ENCODE peak calls at places on chromosomes 5 and 9, in six cellular contexts. O is mesenchymal stem cell, D is IMR-90, X is neuronal stem cell, T is H9, W is H1. U is an unnamed sample.

GRCh38 chr9:6072865-6073264 is 57.4 kb upstream of the RANBP6 start:
- DNase-seq in O (no peak), D (no peak), X (no peak), T (no peak), W (no peak), U (no peak)

GRCh38 chr9:114092336-114092735 is 6.8 kb downstream of the KIF12 start:
- DNase-seq in O (no peak), D (no peak), X (no peak), T (no peak), W (no peak), U (no peak)

GRCh38 chr5:77958642-77959315 is 182.6 kb upstream of the TBCA start:
- DNase-seq in O (no peak), D (no peak), X (no peak), T (peak; percentile 64), W (no peak), U (peak; percentile 38)

GRCh38 chr5:372911-373709 is 51.6 kb downstream of the AHRR start:
- DNase-seq in O (peak; percentile 63), D (no peak), X (no peak), T (peak; percentile 46), W (peak; percentile 60), U (no peak)

GRCh38 chr5:106376522-106376921 is 1294.2 kb downstream of the EFNA5 start:
- DNase-seq in O (peak; percentile 41), D (peak; percentile 12), X (no peak), T (no peak), W (no peak), U (no peak)

GRCh38 chr9:76371901-76372300 is 22.3 kb downstream of the RFK start:
- DNase-seq in O (peak; percentile 54), D (peak; percentile 65), X (no peak), T (no peak), W (no peak), U (peak; percentile 33)

GRCh38 chr9:1456301-1456999 is 406.3 kb downstream of the DMRT2 start:
- DNase-seq in O (no peak), D (no peak), X (no peak), T (no peak), W (no peak), U (no peak)

GRCh38 chr5:14326035-14326909 is 183.1 kb downstream of the TRIO start:
- DNase-seq in O (no peak), D (no peak), X (no peak), T (no peak), W (no peak), U (peak; percentile 77)

GRCh38 chr5:179265529-179266290 is 79.6 kb downstream of the ADAMTS2 start:
- DNase-seq in O (peak; percentile 99), D (peak; percentile 99), X (no peak), T (peak; percentile 47), W (peak; percentile 71), U (peak; percentile 56)

GRCh38 chr9:81073821-81074220 is 615.5 kb downstream of the TLE1 start:
- DNase-seq in O (no peak), D (no peak), X (no peak), T (no peak), W (no peak), U (no peak)

GRCh38 chr5:179165421-179166170 is 105.4 kb downstream of the ZNF354C start:
- DNase-seq in O (no peak), D (no peak), X (no peak), T (no peak), W (peak; percentile 34), U (no peak)

GRCh38 chr9:87237337-87237736 is 260.3 kb upstream of the DAPK1 start:
- DNase-seq in O (no peak), D (no peak), X (no peak), T (no peak), W (no peak), U (no peak)

GRCh38 chr5:170393235-170393634 is 4.1 kb upstream of the KCNMB1 start:
- DNase-seq in O (peak; percentile 3), D (no peak), X (no peak), T (no peak), W (no peak), U (no peak)

GRCh38 chr5:82422751-82423181 is 144.6 kb upstream of the RPS23 start:
- DNase-seq in O (no peak), D (no peak), X (no peak), T (no peak), W (no peak), U (no peak)

GRCh38 chr5:32942225-32942989 is 231.3 kb downstream of the NPR3 start:
- DNase-seq in O (peak; percentile 18), D (peak; percentile 13), X (no peak), T (peak; percentile 32), W (peak; percentile 50), U (peak; percentile 76)

GRCh38 chr5:27472000-27472763 is 433.8 kb upstream of the CDH9 start:
- DNase-seq in O (peak; percentile 93), D (peak; percentile 19), X (peak; percentile 56), T (peak; percentile 97), W (peak; percentile 54), U (peak; percentile 96)

GRCh38 chr9:111037744-111038335 is 430 bp downstream of the LPAR1 start:
- DNase-seq in O (peak; percentile 40), D (peak; percentile 27), X (peak; percentile 73), T (peak; percentile 62), W (peak; percentile 70), U (peak; percentile 80)

GRCh38 chr9:135992486-135993408 is 31.6 kb upstream of the UBAC1 start:
- DNase-seq in O (peak; percentile 97), D (peak; percentile 84), X (peak; percentile 59), T (peak; percentile 86), W (peak; percentile 81), U (peak; percentile 86)
- H2BK5ac ChIP-seq in O (peak overlapping the region; percentile 86), D (peak overlapping the region; percentile 76), X (peak overlapping the region; percentile 91), T (no peak overlapping the region), W (peak overlapping the region; percentile 88), U (peak overlapping the region; percentile 73)

DNA sequence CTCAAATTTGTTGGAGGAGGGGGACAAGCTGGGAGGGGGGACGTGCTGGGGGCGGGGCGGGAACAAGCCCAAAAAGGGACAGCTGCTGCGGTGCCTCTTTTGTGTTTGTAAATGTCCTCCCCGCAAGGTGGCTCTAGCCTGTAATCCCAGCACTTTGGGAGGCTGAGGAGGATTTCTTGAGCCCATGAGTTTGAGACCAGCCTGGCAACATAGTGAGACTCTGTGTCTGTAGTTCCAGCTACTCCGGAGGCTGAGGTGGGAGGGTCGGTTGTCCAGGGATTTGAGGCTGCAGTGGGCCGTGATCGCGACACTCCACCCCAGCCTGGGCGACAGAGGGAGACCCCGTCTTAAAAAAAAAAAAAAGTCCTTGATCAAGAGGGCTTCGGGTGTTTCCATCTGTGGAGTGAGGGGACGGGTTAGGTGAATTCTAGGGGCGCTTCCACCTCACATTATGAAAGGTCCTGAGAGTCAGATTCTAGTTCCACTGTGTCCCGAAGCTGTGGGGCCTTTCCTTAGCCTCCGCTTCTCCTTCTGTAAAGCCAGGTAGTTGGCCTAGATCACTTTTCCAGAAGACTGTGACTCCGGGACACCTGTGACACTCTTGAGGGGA is 779 bp upstream of the CTNNA1 start:
- DNase-seq in O (peak; percentile 43), D (no peak), X (peak; percentile 26), T (peak; percentile 72), W (peak; percentile 57), U (peak; percentile 90)
- H2BK5ac ChIP-seq in O (no peak overlapping the region), D (no peak overlapping the region), X (peak overlapping the region; percentile 87), T (no peak overlapping the region), W (peak overlapping the region; percentile 91), U (no peak overlapping the region)

DNA sequence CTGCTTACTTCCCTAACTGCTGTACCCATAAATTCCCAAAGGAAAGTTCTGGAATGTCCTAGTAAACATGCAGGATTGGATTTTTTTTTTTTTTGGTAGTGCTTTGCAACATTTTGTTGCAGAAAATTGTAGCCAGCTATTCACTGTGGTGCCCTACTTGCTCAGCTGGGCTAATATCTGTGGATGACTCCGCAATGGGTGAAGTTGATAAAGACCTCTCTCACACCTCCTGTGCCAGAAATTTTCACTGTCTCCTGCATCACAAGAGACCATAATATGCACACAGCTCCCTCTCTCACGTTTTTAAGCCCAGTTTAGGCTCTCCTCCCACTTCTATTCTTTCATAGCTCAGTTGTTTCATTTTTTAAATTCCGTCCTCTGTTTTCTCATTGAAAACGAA is 136.5 kb upstream of the C6 start:
- DNase-seq in O (no peak), D (no peak), X (no peak), T (no peak), W (no peak), U (no peak)
- H2BK5ac ChIP-seq in O (no peak overlapping the region), D (no peak overlapping the region), X (no peak overlapping the region), T (no peak overlapping the region), W (no peak overlapping the region), U (no peak overlapping the region)

DNA sequence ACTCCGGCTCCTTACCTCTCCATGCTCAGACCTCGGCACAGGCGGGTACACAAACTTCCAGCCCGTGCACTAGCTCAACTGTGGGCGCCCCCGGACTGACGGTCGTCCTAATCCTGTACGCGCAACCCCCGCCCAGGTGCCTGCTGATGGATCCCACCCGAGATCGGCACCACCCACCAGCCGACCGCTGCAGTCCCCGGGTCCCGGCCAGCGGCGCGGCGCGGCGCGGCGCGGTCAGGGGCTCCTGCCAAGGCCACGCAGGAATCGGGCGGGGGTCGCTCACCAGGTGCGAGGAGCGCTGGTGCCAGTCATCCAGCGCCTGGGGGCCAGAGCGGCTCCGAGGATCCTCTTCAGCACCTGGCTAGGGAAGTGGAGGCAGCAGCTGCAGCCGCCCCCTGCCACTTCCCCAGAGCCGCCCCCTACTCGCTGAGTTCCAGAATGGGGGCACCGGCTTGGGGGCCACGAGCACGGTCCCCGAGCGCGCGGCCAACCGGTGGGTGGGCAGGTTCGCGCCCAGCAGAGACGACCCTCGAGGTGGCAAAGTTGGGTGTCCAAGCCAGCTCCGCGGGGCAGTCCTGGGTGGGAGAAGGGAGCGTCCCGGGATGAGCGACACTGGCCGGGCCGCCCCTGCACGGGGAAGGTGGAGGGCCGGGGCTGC is 445 bp downstream of the SEMA5A start:
- DNase-seq in O (peak; percentile 17), D (no peak), X (peak; percentile 36), T (peak; percentile 59), W (no peak), U (peak; percentile 51)
- H2BK5ac ChIP-seq in O (no peak overlapping the region), D (peak overlapping the region; percentile 35), X (peak overlapping the region; percentile 96), T (no peak overlapping the region), W (no peak overlapping the region), U (peak overlapping the region; percentile 31)

GRCh38 chr9:134598884-134599245 is 42.7 kb upstream of the COL5A1 start:
- DNase-seq in O (no peak), D (no peak), X (no peak), T (no peak), W (no peak), U (no peak)
- H2BK5ac ChIP-seq in O (no peak overlapping the region), D (no peak overlapping the region), X (no peak overlapping the region), T (no peak overlapping the region), W (no peak overlapping the region), U (peak overlapping the region; percentile 20)

GRCh38 chr9:18142964-18143363 is 331.0 kb upstream of the ADAMTSL1 start:
- DNase-seq in O (no peak), D (no peak), X (no peak), T (no peak), W (no peak), U (peak; percentile 52)
- H2BK5ac ChIP-seq in O (no peak overlapping the region), D (no peak overlapping the region), X (no peak overlapping the region), T (no peak overlapping the region), W (no peak overlapping the region), U (no peak overlapping the region)

DNA sequence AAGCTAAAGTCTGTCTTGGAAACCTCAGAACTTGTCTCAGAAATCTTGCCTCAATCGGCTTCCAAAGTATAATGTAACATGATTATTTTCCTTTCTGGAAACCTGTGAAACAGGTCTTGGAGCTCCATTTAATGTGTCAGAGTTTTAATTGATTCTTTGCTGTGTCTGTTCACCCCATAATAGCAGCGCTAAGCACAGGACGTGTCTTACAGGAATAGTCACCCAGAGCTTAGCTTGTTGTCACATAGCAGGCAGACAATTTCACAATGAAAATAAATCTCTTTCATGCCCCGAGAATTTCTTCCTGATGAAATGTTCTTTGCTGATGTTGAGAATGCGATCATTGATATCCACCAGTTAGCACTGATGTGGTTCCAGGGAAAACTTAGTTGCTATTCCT is 40.2 kb upstream of the PTPN3 start:
- DNase-seq in O (no peak), D (no peak), X (no peak), T (no peak), W (no peak), U (no peak)
- H2BK5ac ChIP-seq in O (no peak overlapping the region), D (no peak overlapping the region), X (no peak overlapping the region), T (no peak overlapping the region), W (no peak overlapping the region), U (no peak overlapping the region)

GRCh38 chr5:172101547-172102225 is 86.3 kb downstream of the STK10 start:
- DNase-seq in O (no peak), D (no peak), X (no peak), T (no peak), W (no peak), U (no peak)
- H2BK5ac ChIP-seq in O (no peak overlapping the region), D (no peak overlapping the region), X (no peak overlapping the region), T (no peak overlapping the region), W (peak overlapping the region; percentile 2), U (no peak overlapping the region)

U was measured in mesendoderm.